ENCODE peak calls at places on chromosomes 1 and 21, in four cellular contexts. A, S, H and M are unnamed samples.

GRCh38 chr1:53693361-53693760 is 45.6 kb downstream of the GLIS1 start:
- DNase-seq in A (no peak), S (no peak), H (no peak), M (no peak)

GRCh38 chr1:54510715-54511270 is 37.2 kb upstream of the ACOT11 start:
- DNase-seq in S (no peak), H (no peak), A (no peak), M (no peak)

GRCh38 chr1:1385931-1386330 is 10.9 kb upstream of the AURKAIP1 start:
- DNase-seq in H (no peak), S (no peak), A (no peak), M (no peak)

GRCh38 chr1:53771648-53772047 is 32.7 kb upstream of the GLIS1 start:
- DNase-seq in A (no peak), S (no peak), H (no peak), M (no peak)

GRCh38 chr1:224881762-224882211 is 47.7 kb upstream of the DNAH14 start:
- DNase-seq in A (no peak), H (no peak), S (no peak), M (no peak)

GRCh38 chr1:240036526-240036925 is 55.2 kb upstream of the FMN2 start:
- DNase-seq in H (no peak), S (no peak), A (no peak), M (no peak)

GRCh38 chr1:157773723-157774350 is 3.1 kb downstream of the FCRL2 start:
- DNase-seq in S (no peak), H (no peak), A (no peak), M (no peak)

GRCh38 chr1:115527746-115528145 is 114.0 kb upstream of the VANGL1 start:
- DNase-seq in A (no peak), H (no peak), S (no peak), M (no peak)

GRCh38 chr1:89065077-89065868 is at the start of gene GBP1:
- DNase-seq in S (no peak), A (no peak), H (peak), M (no peak)

GRCh38 chr1:62906428-62906886 is 122.5 kb downstream of the ATG4C start:
- DNase-seq in A (no peak), H (no peak), S (no peak), M (no peak)

GRCh38 chr1:113307771-113308451 is 82.4 kb upstream of the MAGI3 start:
- DNase-seq in H (no peak), A (no peak), S (no peak), M (no peak)

GRCh38 chr1:64898107-64898861 is 68.1 kb downstream of the JAK1 start:
- DNase-seq in A (no peak), H (peak), S (peak), M (no peak)

GRCh38 chr1:201376464-201377374 is 761 bp downstream of the TNNT2 start:
- DNase-seq in S (peak), H (no peak), A (no peak), M (no peak)

GRCh38 chr21:37503848-37504467 is 137.4 kb downstream of the DYRK1A start:
- DNase-seq in H (no peak), A (no peak), S (no peak), M (no peak)

GRCh38 chr1:37047487-37047886 is 13.2 kb upstream of the GRIK3 start:
- DNase-seq in H (no peak), S (no peak), A (no peak), M (no peak)

GRCh38 chr1:78303620-78304019 is 187.2 kb upstream of the PTGFR start:
- DNase-seq in A (no peak), H (peak), S (no peak), M (no peak)

GRCh38 chr1:36178479-36179219 is 22.7 kb downstream of the MAP7D1 start:
- DNase-seq in S (peak), H (no peak), A (no peak), M (no peak)

GRCh38 chr1:187787696-187788095 is 958.9 kb downstream of the PLA2G4A start:
- DNase-seq in H (no peak), S (no peak), A (no peak), M (no peak)

GRCh38 chr1:230268371-230269170 is 157.6 kb downstream of the PGBD5 start:
- DNase-seq in H (peak), S (no peak), A (no peak), M (no peak)

GRCh38 chr1:172277277-172277676 is 143.2 kb upstream of the C1orf105 start:
- DNase-seq in A (no peak), H (no peak), S (no peak), M (no peak)

GRCh38 chr1:48228156-48228555 is 5.6 kb downstream of the SLC5A9 start:
- DNase-seq in A (no peak), S (no peak), H (no peak), M (no peak)

GRCh38 chr1:160494620-160495019 is 28.4 kb downstream of the SLAMF6 start:
- DNase-seq in A (no peak), S (peak), H (no peak), M (no peak)

GRCh38 chr1:62856964-62857363 is 73.0 kb downstream of the ATG4C start:
- DNase-seq in H (no peak), A (no peak), S (no peak), M (no peak)

GRCh38 chr21:29174607-29175013 is 44.2 kb downstream of the MAP3K7CL start:
- DNase-seq in S (no peak), H (no peak), A (no peak), M (no peak)

GRCh38 chr1:209565759-209566678 is 17.5 kb upstream of the CAMK1G start:
- DNase-seq in H (peak), A (no peak), S (peak), M (no peak)

GRCh38 chr1:224287714-224288113 is 42.3 kb downstream of the NVL start:
- DNase-seq in H (no peak), S (no peak), A (no peak), M (no peak)

GRCh38 chr1:94549706-94550105 is 8.1 kb upstream of the F3 start:
- DNase-seq in H (no peak), A (no peak), S (no peak), M (no peak)

GRCh38 chr1:215416497-215416896 is 150.6 kb upstream of the KCTD3 start:
- DNase-seq in A (no peak), S (no peak), H (no peak), M (no peak)

GRCh38 chr1:20281801-20282200 is 8.9 kb upstream of the VWA5B1 start:
- DNase-seq in A (no peak), H (no peak), S (no peak), M (no peak)

GRCh38 chr1:75461808-75462325 is 149.0 kb downstream of the SLC44A5 start:
- DNase-seq in H (no peak), S (no peak), A (no peak), M (no peak)

GRCh38 chr21:35259452-35259851 is 210.3 kb upstream of the RUNX1 start:
- DNase-seq in S (no peak), H (no peak), A (no peak), M (no peak)